ENCODE peak calls at places on chromosomes 2 and 18, in seven cellular contexts. S is type B pancreatic cell; G is midbrain; I is GM23248; V is CD4-positive, alpha-beta T cell; F is T-helper 2 cell; E is globus pallidus. A is an unnamed sample.

GRCh38 chr2:54666741-54667639 is 56.5 kb upstream of the EML6 start:
- DNase-seq in V (no peak), S (no peak), E (peak), F (no peak), G (peak), I (peak), A (no peak)

GRCh38 chr2:200369886-200370285 is 63.4 kb downstream of the SPATS2L start:
- DNase-seq in S (no peak), F (no peak), I (no peak), E (no peak), V (no peak), G (no peak), A (no peak)

GRCh38 chr2:46825958-46826897 is 89.4 kb downstream of the MCFD2 start:
- DNase-seq in E (no peak), I (peak), F (no peak), S (no peak), V (no peak), G (no peak), A (no peak)

GRCh38 chr18:35514752-35515459 is 17.1 kb upstream of the INO80C start:
- DNase-seq in G (no peak), S (no peak), F (no peak), E (no peak), I (peak), V (no peak), A (no peak)

GRCh38 chr2:31515586-31515985 is 65.2 kb downstream of the SRD5A2 start:
- DNase-seq in V (no peak), F (no peak), I (no peak), S (no peak), E (no peak), G (no peak), A (no peak)

GRCh38 chr18:45687617-45688016 is 36.4 kb upstream of the SLC14A1 start:
- DNase-seq in S (peak), I (peak), E (no peak), G (no peak), V (no peak), F (no peak), A (peak)

GRCh38 chr2:215059724-215060123 is 78.7 kb downstream of the ABCA12 start:
- DNase-seq in V (no peak), S (no peak), I (peak), E (no peak), G (no peak), F (no peak), A (no peak)

GRCh38 chr2:198374375-198375072 is 570.1 kb downstream of the PLCL1 start:
- DNase-seq in I (peak), F (no peak), S (no peak), G (peak), V (no peak), E (peak), A (no peak)

GRCh38 chr18:12741351-12741750 is 38.5 kb downstream of the PSMG2 start:
- DNase-seq in I (peak), G (no peak), S (no peak), V (no peak), F (no peak), E (no peak), A (no peak)

GRCh38 chr18:58235001-58235436 is 191.0 kb downstream of the NEDD4L start:
- DNase-seq in E (no peak), I (no peak), G (no peak), F (no peak), S (no peak), V (no peak), A (no peak)

GRCh38 chr18:44922968-44923367 is 242.3 kb downstream of the SETBP1 start:
- DNase-seq in S (no peak), I (no peak), F (no peak), V (no peak), E (no peak), G (no peak), A (no peak)

GRCh38 chr2:30301551-30301950 is 70.2 kb downstream of the LBH start:
- DNase-seq in V (no peak), E (no peak), F (no peak), G (no peak), S (no peak), I (peak), A (no peak)

GRCh38 chr2:105438104-105438929 is 39.5 kb upstream of the FHL2 start:
- DNase-seq in V (no peak), G (no peak), I (no peak), F (no peak), E (no peak), S (no peak), A (no peak)

GRCh38 chr2:202762546-202762945 is 109.0 kb downstream of the ICA1L start:
- DNase-seq in S (no peak), E (no peak), I (no peak), G (no peak), V (no peak), F (no peak), A (no peak)

GRCh38 chr2:28155627-28156026 is 237.0 kb upstream of the FOSL2 start:
- DNase-seq in S (no peak), E (no peak), I (no peak), G (no peak), V (no peak), F (no peak), A (no peak)